ENCODE peak calls at places on chromosomes 1 and 21, in five cellular contexts. P is adrenal gland, U is neural crest cell, T is brain microvascular endothelial cell, E is thyroid gland. Q is an unnamed sample.

GRCh38 chr1:201645956-201646355 is 107.0 kb downstream of the NAV1 start:
- DNase-seq in U (no peak), T (no peak), E (no peak), P (no peak), Q (no peak)

GRCh38 chr1:222754386-222755139 is 17.6 kb downstream of the FAM177B start:
- DNase-seq in P (peak), U (no peak), T (peak), E (peak), Q (no peak)

GRCh38 chr1:153546796-153547559 is 1.4 kb upstream of the S100A4 start:
- DNase-seq in T (no peak), U (no peak), E (peak), P (no peak), Q (no peak)

GRCh38 chr21:19245188-19245580 is 841.6 kb upstream of the TMPRSS15 start:
- DNase-seq in E (no peak), U (no peak), T (no peak), P (no peak), Q (no peak)

GRCh38 chr1:222413436-222413835 is 134.5 kb downstream of the HHIPL2 start:
- DNase-seq in E (no peak), T (no peak), P (no peak), U (no peak), Q (no peak)

GRCh38 chr21:35171385-35171784 is 122.3 kb upstream of the RUNX1 start:
- DNase-seq in P (no peak), T (no peak), E (no peak), U (no peak), Q (no peak)

GRCh38 chr1:215156232-215156631 is 73.7 kb downstream of the KCNK2 start:
- DNase-seq in U (no peak), T (peak), E (peak), P (peak), Q (no peak)

GRCh38 chr21:44957047-44957831 is 17.4 kb downstream of the SLX9 start:
- DNase-seq in T (no peak), U (no peak), E (no peak), P (no peak), Q (no peak)

GRCh38 chr1:53549781-53550180 is 90.6 kb downstream of the DMRTB1 start:
- DNase-seq in E (no peak), P (no peak), U (no peak), T (no peak), Q (no peak)

GRCh38 chr1:25204797-25205441 is 27.4 kb downstream of the SYF2 start:
- DNase-seq in E (peak), U (peak), T (peak), P (peak), Q (no peak)

GRCh38 chr1:87449348-87449963 is 120.8 kb downstream of the LMO4 start:
- DNase-seq in P (peak), E (peak), T (no peak), U (no peak), Q (peak)

GRCh38 chr1:89125571-89126233 is at the start of gene GBP2:
- DNase-seq in E (no peak), U (no peak), P (no peak), T (peak), Q (no peak)

GRCh38 chr1:56709269-56709880 is 64.3 kb downstream of the PRKAA2 start:
- DNase-seq in T (peak), U (no peak), E (no peak), P (peak), Q (no peak)

GRCh38 chr1:170285027-170285426 is 139.3 kb downstream of the NTMT2 start:
- DNase-seq in U (no peak), P (no peak), T (no peak), E (no peak), Q (no peak)

GRCh38 chr1:159699653-159700052 is 14.7 kb downstream of the CRP start:
- DNase-seq in P (no peak), E (no peak), U (no peak), T (no peak), Q (no peak)

GRCh38 chr1:186442651-186443114 is 18.2 kb downstream of the PDC start:
- DNase-seq in U (no peak), E (no peak), T (peak), P (no peak), Q (no peak)

DNA sequence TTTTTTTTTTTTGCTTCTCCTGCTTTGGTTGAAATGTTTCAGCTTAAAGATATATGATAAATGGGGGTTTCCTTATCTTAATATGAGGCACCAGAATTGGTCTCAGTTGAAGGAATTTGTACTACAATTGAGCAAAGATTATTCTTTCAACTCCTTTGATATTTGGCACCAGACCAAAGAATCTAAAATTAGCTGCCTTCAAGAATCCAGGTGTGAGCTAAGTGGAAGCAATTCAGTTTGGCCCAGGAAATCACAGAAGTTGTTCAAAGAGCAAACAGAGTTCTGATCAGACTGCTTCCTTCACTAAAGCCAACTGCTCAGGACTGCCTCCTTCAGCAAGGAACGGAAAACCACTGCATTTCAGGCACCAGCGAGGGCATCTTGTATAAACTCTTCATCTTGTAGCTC is 68.3 kb upstream of the BCAR3 start:
- DNase-seq in E (peak), U (no peak), T (no peak), P (no peak), Q (peak)
- TF ChIP-seq CTCF in E (peak), U (peak), T (peak), P (no peak), Q (peak)

GRCh38 chr21:15809065-15809464 is 79.3 kb downstream of the USP25 start:
- DNase-seq in E (no peak), T (no peak), P (no peak), U (no peak), Q (no peak)

GRCh38 chr21:15809818-15810217 is 80.0 kb downstream of the USP25 start:
- DNase-seq in E (no peak), T (peak), U (no peak), P (no peak), Q (no peak)

GRCh38 chr21:15801352-15801863 is 71.6 kb downstream of the USP25 start:
- DNase-seq in U (no peak), E (no peak), P (no peak), T (no peak), Q (no peak)

DNA sequence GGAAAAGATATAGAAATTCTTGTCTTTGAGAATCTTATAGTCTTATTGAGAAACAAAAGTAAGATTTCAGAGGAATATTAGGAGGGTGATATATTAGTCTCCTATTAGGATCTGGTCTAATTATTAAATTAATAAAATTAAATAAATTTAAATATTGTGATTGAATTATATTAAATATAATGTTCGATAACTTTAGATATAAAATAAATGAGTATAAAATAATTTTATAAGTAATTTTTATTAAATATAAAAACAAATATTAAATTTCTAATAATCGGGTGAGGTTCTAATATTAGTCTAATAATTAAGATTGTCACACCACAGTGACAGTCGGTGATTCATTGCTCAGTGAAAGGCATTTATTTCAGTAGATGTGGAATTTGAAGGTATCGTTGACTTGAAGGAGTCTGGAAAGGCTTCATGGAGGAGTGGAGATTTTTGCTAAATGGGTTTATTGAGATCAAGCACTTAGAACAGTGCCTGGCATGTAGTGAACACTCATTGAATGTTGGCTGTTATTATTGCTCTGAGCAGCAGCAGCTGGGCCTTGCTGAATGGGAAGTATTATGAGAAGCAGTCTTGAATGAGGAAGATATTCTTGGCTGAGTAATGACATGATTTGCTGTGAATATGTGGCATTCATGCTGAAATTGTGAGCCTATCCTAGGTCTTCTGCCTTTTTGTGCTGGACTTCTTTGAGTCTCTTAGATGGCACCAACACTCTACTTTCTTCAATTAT is 74.6 kb downstream of the USP25 start:
- DNase-seq in P (no peak), T (no peak), E (no peak), U (no peak), Q (no peak)
- TF ChIP-seq CTCF in P (no peak), T (no peak), E (no peak), U (no peak), Q (no peak)

DNA sequence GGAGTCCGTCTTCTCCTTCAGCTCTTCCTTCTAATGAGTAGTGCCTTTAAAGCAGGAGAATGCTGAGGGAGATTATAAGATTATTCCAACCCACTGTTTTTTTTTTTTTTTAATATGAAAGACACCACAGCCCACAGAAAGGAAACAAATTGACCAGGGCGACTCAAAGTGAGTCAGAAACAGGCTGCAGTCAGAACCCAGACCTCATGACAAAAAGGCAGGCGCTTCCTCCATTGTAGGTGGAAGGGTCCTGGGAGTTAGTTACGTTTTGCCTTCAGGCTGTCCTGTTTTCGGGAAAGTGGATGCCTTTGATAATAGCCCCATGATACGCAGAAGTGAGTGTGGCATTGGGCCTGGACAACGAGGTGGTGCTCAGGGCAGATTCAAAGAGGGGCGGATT is 21.0 kb downstream of the PLXNA2 start:
- DNase-seq in U (no peak), E (no peak), T (no peak), P (no peak), Q (no peak)
- TF ChIP-seq CTCF in U (no peak), E (no peak), T (no peak), P (no peak), Q (no peak)

DNA sequence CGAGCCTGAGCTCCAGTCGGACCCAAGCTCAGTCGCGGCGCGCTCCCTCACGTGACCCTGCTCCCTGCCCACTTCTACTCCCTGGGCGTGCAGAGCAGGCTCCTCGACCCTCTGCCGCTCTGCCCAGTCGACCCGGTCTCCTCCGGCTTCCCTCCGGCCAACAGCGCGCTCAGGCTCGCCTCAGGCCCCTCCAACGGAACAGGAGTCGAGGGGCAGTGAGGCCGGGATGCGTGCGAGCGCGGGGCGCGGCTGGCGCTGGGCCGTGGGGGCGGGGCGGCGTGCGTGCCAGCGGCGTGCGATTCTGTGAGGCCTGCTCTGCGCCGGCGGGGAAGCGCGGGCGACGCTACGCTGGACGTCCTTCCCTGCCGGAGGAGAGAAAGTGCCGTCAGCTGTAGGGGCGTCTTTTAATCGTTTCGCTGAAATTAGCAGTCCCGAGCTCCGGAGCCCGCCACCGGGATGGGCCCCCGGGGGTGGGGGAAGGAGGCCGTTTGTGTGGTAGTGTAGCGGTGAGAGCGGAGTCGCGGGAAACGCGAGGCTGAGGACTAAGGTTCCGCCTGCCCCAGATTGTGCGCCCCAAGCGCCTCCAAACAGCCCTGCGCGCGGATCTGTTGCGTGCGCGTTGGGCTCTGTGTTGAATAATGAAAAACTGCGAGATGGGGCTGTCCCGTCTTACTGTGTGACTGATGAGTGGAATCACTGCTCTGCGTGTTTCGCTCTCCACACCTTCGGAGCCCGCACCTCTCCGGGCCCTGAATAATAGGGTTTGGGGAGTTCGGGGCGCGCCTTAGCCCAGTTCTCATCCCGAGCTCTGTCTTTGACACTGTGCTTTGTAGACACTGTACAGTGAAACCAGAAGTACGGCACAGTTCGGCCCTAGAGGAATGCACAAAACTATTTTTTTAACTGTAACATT is at the start of gene ACBD6:
- DNase-seq in T (peak), U (peak), E (peak), P (peak), Q (peak)
- TF ChIP-seq CTCF in T (peak), U (peak), E (peak), P (no peak), Q (no peak)

DNA sequence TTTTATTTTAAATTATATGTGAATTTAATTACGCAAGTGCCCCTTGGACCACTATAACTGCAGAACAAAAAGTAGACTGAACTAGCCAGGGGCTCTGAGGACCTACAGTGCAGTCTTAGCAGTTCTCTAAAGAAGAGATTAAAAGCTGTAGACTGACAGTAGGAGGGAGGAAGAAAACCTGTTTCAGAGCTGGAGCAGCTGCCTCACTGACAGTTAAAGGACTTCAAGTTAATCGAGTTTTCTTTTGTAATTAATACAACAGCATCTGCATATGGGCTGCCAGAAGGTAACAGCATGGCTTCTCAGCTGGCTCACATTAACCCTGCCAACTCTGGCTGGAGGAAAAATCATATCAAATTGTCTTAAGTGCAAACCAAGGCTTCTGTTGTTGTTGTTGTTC is 19.9 kb downstream of the DSTYK start:
- DNase-seq in E (no peak), U (no peak), T (no peak), P (no peak), Q (no peak)
- TF ChIP-seq CTCF in E (no peak), U (no peak), T (no peak), P (no peak), Q (no peak)

GRCh38 chr1:22747021-22747734 is 36.5 kb downstream of the EPHB2 start:
- DNase-seq in E (peak), U (no peak), P (no peak), T (peak), Q (peak)
- TF ChIP-seq CTCF in E (no peak), U (no peak), P (no peak), T (peak), Q (no peak)

GRCh38 chr1:199545780-199546179 is 481.7 kb upstream of the NR5A2 start:
- DNase-seq in E (no peak), P (no peak), T (no peak), U (no peak), Q (no peak)
- TF ChIP-seq CTCF in E (no peak), P (no peak), T (peak), U (no peak), Q (no peak)

GRCh38 chr1:26554781-26555180 is 25.2 kb downstream of the RPS6KA1 start:
- DNase-seq in U (peak), T (no peak), E (no peak), P (no peak), Q (no peak)
- TF ChIP-seq CTCF in U (no peak), T (no peak), E (no peak), P (no peak), Q (no peak)

DNA sequence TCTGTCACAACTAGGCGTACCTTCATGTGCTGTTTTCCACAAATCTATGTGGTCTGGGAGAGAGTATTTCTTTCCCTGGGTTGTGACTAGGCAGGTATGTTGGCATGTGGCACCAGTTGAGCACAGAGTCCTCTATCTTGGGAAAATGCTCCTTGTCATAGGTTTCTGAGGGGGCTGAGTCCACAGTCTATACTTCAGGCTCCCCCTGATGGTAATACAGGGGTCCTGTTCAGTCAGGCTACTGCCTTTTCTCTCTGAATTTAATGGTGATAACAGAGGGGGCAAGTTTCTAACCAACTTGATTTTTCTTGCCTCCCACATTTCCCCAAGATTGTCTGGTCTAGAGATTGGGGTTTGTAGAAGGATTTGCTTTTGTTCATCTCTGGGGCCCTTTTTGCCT is 35.8 kb downstream of the VANGL1 start:
- DNase-seq in U (no peak), T (no peak), P (no peak), E (no peak), Q (no peak)
- TF ChIP-seq CTCF in U (no peak), T (peak), P (no peak), E (no peak), Q (no peak)